ENCODE peak calls at places on chromosomes 16 and 17, in eight cellular contexts. I, N, B, O, M, U, G and H are unnamed samples.

GRCh38 chr16:75555213-75555706 is 792 bp downstream of the TMEM231 start:
- DNase-seq in I (peak), N (peak), B (peak), O (peak), M (peak), U (peak), G (peak), H (peak)

GRCh38 chr16:85465328-85466307 is 147.5 kb upstream of the GSE1 start:
- DNase-seq in I (no peak), N (peak), B (no peak), O (no peak), M (no peak), U (peak), G (peak), H (no peak)

GRCh38 chr17:36861531-36861930 is 75.7 kb upstream of the LHX1 start:
- DNase-seq in I (no peak), N (no peak), B (no peak), O (no peak), M (no peak), U (no peak), G (no peak), H (no peak)

GRCh38 chr16:9311303-9311954 is 220.0 kb downstream of the HAPSTR1 start:
- DNase-seq in I (peak), N (no peak), B (peak), O (peak), M (no peak), U (no peak), G (no peak), H (no peak)

GRCh38 chr16:12356622-12357365 is 380.3 kb downstream of the SNX29 start:
- DNase-seq in I (no peak), N (no peak), B (no peak), O (no peak), M (no peak), U (no peak), G (no peak), H (no peak)

GRCh38 chr16:82769845-82770244 is 143.1 kb downstream of the CDH13 start:
- DNase-seq in I (no peak), N (no peak), B (no peak), O (no peak), M (no peak), U (no peak), G (no peak), H (no peak)

GRCh38 chr17:73182616-73183310 is 10.1 kb upstream of the COG1 start:
- DNase-seq in I (no peak), N (no peak), B (no peak), O (no peak), M (no peak), U (no peak), G (no peak), H (no peak)

GRCh38 chr17:80812362-80813088 is 179.1 kb upstream of the CHMP6 start:
- DNase-seq in I (no peak), N (no peak), B (peak), O (no peak), M (no peak), U (no peak), G (no peak), H (no peak)

GRCh38 chr16:12901597-12902436 is at the start of gene SHISA9:
- DNase-seq in I (no peak), N (peak), B (no peak), O (peak), M (no peak), U (no peak), G (no peak), H (no peak)

GRCh38 chr17:57868775-57869598 is 19.1 kb upstream of the MRPS23 start:
- DNase-seq in I (no peak), N (no peak), B (peak), O (no peak), M (no peak), U (no peak), G (no peak), H (no peak)

GRCh38 chr16:51569204-51569911 is 418.3 kb upstream of the SALL1 start:
- DNase-seq in I (no peak), N (peak), B (no peak), O (no peak), M (peak), U (no peak), G (no peak), H (peak)

GRCh38 chr17:37422971-37423625 is 16.4 kb downstream of the TADA2A start:
- DNase-seq in I (no peak), N (no peak), B (no peak), O (no peak), M (no peak), U (no peak), G (no peak), H (no peak)

GRCh38 chr16:4011225-4011939 is 104.9 kb downstream of the ADCY9 start:
- DNase-seq in I (no peak), N (no peak), B (peak), O (peak), M (peak), U (no peak), G (no peak), H (no peak)

GRCh38 chr17:58339775-58340622 is 11.4 kb upstream of the TSPOAP1 start:
- DNase-seq in I (no peak), N (no peak), B (no peak), O (no peak), M (no peak), U (no peak), G (no peak), H (no peak)

GRCh38 chr17:50182783-50183438 is 17.1 kb downstream of the SGCA start:
- DNase-seq in I (no peak), N (no peak), B (no peak), O (no peak), M (no peak), U (no peak), G (peak), H (no peak)

GRCh38 chr16:15897834-15898254 is 9.4 kb upstream of the CEP20 start:
- DNase-seq in I (no peak), N (peak), B (no peak), O (no peak), M (no peak), U (peak), G (peak), H (peak)

GRCh38 chr17:18974407-18975149 is 22.6 kb downstream of the SLC5A10 start:
- DNase-seq in I (no peak), N (peak), B (no peak), O (no peak), M (no peak), U (no peak), G (peak), H (no peak)

GRCh38 chr16:61684566-61684965 is 351.7 kb downstream of the CDH8 start:
- DNase-seq in I (no peak), N (no peak), B (no peak), O (no peak), M (no peak), U (no peak), G (no peak), H (no peak)

GRCh38 chr16:86414991-86415740 is 95.2 kb upstream of the FOXF1 start:
- DNase-seq in I (no peak), N (no peak), B (no peak), O (no peak), M (peak), U (no peak), G (no peak), H (no peak)

GRCh38 chr17:81409190-81409935 is 14.1 kb downstream of the BAHCC1 start:
- DNase-seq in I (no peak), N (no peak), B (peak), O (peak), M (no peak), U (no peak), G (no peak), H (no peak)

GRCh38 chr17:51164911-51165679 is 1.1 kb upstream of the NME2 start:
- DNase-seq in I (no peak), N (no peak), B (peak), O (peak), M (no peak), U (no peak), G (no peak), H (no peak)

GRCh38 chr16:4613636-4614570 is 785 bp downstream of the UBALD1 start:
- DNase-seq in I (no peak), N (peak), B (peak), O (peak), M (peak), U (peak), G (peak), H (no peak)

GRCh38 chr16:29680180-29680598 is 1.2 kb downstream of the QPRT start:
- DNase-seq in I (no peak), N (no peak), B (no peak), O (no peak), M (no peak), U (no peak), G (no peak), H (no peak)

GRCh38 chr17:1764274-1764673 is 2.4 kb downstream of the SERPINF1 start:
- DNase-seq in I (no peak), N (peak), B (no peak), O (no peak), M (peak), U (peak), G (peak), H (peak)

GRCh38 chr17:1767358-1767757 is 5.5 kb downstream of the SERPINF1 start:
- DNase-seq in I (no peak), N (no peak), B (no peak), O (no peak), M (no peak), U (no peak), G (no peak), H (no peak)

GRCh38 chr17:1765576-1765975 is 3.7 kb downstream of the SERPINF1 start:
- DNase-seq in I (no peak), N (no peak), B (no peak), O (no peak), M (no peak), U (no peak), G (no peak), H (no peak)

GRCh38 chr17:1762906-1763829 is 1.3 kb downstream of the SERPINF1 start:
- DNase-seq in I (no peak), N (no peak), B (no peak), O (peak), M (no peak), U (peak), G (peak), H (no peak)

DNA sequence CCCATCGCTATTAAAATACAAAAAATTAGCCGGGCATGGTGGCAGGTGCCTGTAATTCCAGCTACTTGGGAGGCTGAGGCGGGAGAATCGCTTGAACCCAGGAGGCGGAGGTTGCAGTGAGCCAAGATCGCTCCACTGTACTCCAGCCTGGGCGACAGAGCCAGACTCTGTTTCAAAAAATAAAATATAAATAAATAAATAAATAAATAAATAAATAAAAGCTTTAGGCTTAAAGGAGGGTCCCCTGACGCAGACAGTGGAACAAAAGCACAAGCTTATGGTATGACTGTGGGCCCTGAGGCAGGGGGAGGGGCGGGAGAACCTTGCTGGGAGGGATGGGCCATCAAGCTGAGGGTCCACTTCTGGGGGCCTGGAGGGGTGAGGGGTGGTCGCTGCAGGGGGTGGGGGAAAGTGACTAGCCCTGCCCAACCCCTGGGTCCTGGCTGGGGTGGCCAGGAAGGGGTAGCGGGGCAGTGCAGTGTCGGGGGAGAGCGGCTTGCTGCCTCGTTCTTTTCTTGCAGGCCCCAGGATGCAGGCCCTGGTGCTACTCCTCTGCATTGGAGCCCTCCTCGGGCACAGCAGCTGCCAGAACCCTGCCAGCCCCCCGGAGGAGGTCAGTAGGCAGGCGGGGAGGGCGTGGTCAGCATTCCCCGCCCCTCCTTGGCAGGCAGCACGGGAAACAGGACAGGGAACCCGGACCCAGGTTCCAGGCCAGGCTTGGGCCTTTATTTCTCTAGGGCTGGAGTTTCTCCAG is 4.7 kb downstream of the SERPINF1 start:
- DNase-seq in I (no peak), N (no peak), B (peak), O (no peak), M (no peak), U (no peak), G (no peak), H (no peak)
- H2AFZ ChIP-seq in I (no peak), N (no peak), B (no peak), O (no peak), M (peak), U (no peak), G (no peak), H (no peak)

GRCh38 chr17:33464669-33465275 is 171.7 kb upstream of the ASIC2 start:
- DNase-seq in I (no peak), N (no peak), B (peak), O (no peak), M (no peak), U (no peak), G (no peak), H (no peak)

GRCh38 chr17:33469911-33470310 is 176.8 kb upstream of the ASIC2 start:
- DNase-seq in I (no peak), N (peak), B (no peak), O (no peak), M (no peak), U (peak), G (peak), H (no peak)

GRCh38 chr17:33463887-33464286 is 170.8 kb upstream of the ASIC2 start:
- DNase-seq in I (no peak), N (peak), B (peak), O (no peak), M (no peak), U (no peak), G (no peak), H (no peak)

GRCh38 chr17:33474789-33475188 is 181.7 kb upstream of the ASIC2 start:
- DNase-seq in I (no peak), N (no peak), B (no peak), O (no peak), M (no peak), U (no peak), G (no peak), H (no peak)

GRCh38 chr17:33469411-33469810 is 176.3 kb upstream of the ASIC2 start:
- DNase-seq in I (no peak), N (no peak), B (no peak), O (no peak), M (no peak), U (no peak), G (no peak), H (no peak)
- TF ChIP-seq CTCF in I (no peak), N (no peak), B (no peak), O (no peak), M (no peak), U (no peak), G (no peak), H (no peak)

DNA sequence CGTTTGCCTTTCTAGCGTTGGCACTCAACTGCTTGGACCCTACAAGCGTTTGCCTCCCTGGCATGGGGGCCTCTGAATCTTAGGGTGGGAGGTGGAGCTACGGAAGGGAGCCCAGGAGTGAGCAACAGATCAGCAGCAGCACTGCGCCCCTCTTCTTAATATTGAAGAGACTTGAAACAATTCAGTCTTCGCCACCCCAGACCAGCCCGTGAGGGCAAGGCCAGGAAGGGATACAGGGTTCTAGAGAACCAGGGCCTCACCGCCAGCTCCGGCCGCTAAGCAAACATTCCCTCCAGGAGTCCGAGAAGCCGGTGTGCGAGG is 1.5 kb upstream of the GPRC5C start:
- DNase-seq in I (no peak), N (no peak), B (no peak), O (no peak), M (no peak), U (no peak), G (no peak), H (no peak)
- H2AFZ ChIP-seq in I (peak), N (peak), B (no peak), O (peak), M (no peak), U (no peak), G (no peak), H (no peak)

GRCh38 chr16:747978-748746 is 7.4 kb upstream of the CIAO3 start:
- DNase-seq in I (no peak), N (no peak), B (no peak), O (no peak), M (no peak), U (no peak), G (no peak), H (no peak)

GRCh38 chr16:746637-747036 is 5.8 kb upstream of the CIAO3 start:
- DNase-seq in I (no peak), N (no peak), B (no peak), O (no peak), M (no peak), U (no peak), G (no peak), H (no peak)

GRCh38 chr16:743794-744500 is 3.1 kb upstream of the CIAO3 start:
- DNase-seq in I (no peak), N (no peak), B (no peak), O (no peak), M (no peak), U (no peak), G (no peak), H (no peak)

GRCh38 chr16:749010-749409 is 8.2 kb upstream of the CIAO3 start:
- DNase-seq in I (no peak), N (peak), B (no peak), O (no peak), M (no peak), U (peak), G (peak), H (no peak)

DNA sequence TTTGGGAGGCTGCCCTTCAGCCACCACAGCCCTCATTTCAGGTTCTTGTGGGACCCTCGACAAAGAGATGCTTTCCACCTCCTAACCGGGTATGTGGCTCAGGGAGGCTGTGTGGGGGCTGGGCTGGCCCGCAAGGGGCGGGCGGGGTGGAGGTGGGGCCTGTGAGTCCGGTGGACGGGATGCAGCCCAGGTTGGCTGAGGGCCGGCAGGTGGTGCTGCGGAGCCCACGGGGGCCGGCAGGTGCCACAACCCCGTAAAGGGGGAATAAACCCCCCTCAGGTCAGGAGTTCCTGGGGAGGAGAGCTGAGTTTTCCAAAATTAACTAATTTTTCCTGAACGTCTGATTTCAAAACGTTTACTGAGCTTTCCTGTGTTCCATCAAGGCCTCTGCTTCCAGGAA is 4.9 kb upstream of the CIAO3 start:
- DNase-seq in I (no peak), N (no peak), B (peak), O (peak), M (no peak), U (no peak), G (no peak), H (peak)
- TF ChIP-seq CTCF in I (peak), N (peak), B (peak), O (peak), M (no peak), U (peak), G (peak), H (peak)

GRCh38 chr17:29590979-29591736 is 1.7 kb upstream of the GIT1 start:
- DNase-seq in I (no peak), N (no peak), B (peak), O (peak), M (no peak), U (peak), G (peak), H (no peak)
- H2AFZ ChIP-seq in I (peak), N (peak), B (peak), O (peak), M (peak), U (peak), G (peak), H (peak)

GRCh38 chr17:876272-876671 is 94.1 kb downstream of the MRM3 start:
- DNase-seq in I (no peak), N (no peak), B (no peak), O (no peak), M (no peak), U (no peak), G (no peak), H (no peak)

GRCh38 chr17:880074-880870 is 98.1 kb downstream of the MRM3 start:
- DNase-seq in I (no peak), N (no peak), B (no peak), O (no peak), M (peak), U (no peak), G (peak), H (no peak)

GRCh38 chr17:882827-883585 is 96.6 kb downstream of the NXN start:
- DNase-seq in I (no peak), N (peak), B (peak), O (peak), M (peak), U (peak), G (peak), H (no peak)

GRCh38 chr17:880871-881269 is 98.7 kb downstream of the NXN start:
- DNase-seq in I (no peak), N (no peak), B (no peak), O (no peak), M (no peak), U (no peak), G (no peak), H (no peak)

DNA sequence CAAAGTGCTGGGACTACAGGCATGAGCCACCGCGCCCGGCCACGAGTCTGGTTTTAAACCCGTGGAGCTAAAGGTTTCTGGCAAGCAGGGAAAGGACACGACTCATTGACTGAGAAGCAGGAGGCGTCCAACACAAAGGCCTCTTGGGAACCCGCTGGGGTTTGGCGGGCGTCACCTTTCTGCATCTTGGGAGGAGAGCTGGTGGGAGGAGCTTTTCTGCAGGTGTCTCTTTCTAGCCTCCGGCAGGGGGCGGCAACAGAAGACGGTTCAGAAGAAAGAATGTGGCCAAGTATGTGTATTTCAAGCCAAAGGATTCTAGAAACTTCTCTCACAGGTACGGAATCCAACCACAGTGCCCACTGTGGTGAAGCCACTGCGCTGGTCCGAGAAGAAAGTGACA is 97.4 kb downstream of the MRM3 start:
- DNase-seq in I (peak), N (peak), B (peak), O (peak), M (peak), U (peak), G (peak), H (peak)
- TF ChIP-seq CTCF in I (peak), N (peak), B (peak), O (peak), M (peak), U (peak), G (no peak), H (peak)

DNA sequence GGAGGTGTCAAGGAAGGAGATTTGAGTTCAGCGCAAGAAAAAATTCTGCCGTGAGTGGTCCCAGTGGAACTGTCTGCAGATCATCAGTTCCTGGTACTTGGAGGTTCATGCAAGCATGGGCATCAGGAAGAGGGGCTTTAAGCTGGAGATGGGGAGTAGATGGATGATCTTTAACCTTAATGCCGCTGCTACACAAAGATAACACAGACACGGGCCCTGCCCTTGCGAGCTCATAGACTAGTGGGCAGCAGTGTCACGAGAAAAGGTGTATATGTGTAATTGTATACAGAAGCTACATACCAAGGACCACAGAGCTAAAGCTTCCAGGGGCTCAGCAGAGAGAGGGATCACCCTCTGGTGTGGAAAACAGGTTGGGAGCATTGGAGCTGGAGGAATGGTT is 33.6 kb downstream of the PRSS54 start:
- DNase-seq in I (no peak), N (no peak), B (no peak), O (no peak), M (no peak), U (no peak), G (no peak), H (no peak)
- H2AFZ ChIP-seq in I (no peak), N (no peak), B (no peak), O (no peak), M (no peak), U (no peak), G (no peak), H (no peak)

GRCh38 chr17:64236827-64237403 is 26.1 kb downstream of the TEX2 start:
- DNase-seq in I (no peak), N (no peak), B (peak), O (peak), M (peak), U (no peak), G (no peak), H (no peak)
- TF ChIP-seq CTCF in I (no peak), N (peak), B (peak), O (peak), M (peak), U (peak), G (peak), H (peak)